ENCODE peak calls at places on chromosomes 11 and 22, in ten cellular contexts. Z is NCI-H526 treated with DMSO at 0.1 percent for 48 hours; N is astrocyte of the spinal cord; X is M059J; K is T-cell; I is fibroblast of the aortic adventitia; P is T-helper 1 cell; G is sciatic nerve; R is T-helper 9 cell; D is activated CD4-positive, CD25-positive, alpha-beta regulatory T cell. L is an unnamed sample.

GRCh38 chr11:92769125-92769524 is 200.3 kb upstream of the MTNR1B start:
- DNase-seq in Z (no peak), N (no peak), X (no peak), K (no peak), I (no peak), P (no peak), G (no peak), R (no peak), D (no peak), L (no peak)

GRCh38 chr11:122981388-122982264 is at the start of gene BSX:
- DNase-seq in Z (no peak), N (peak), X (peak), K (peak), I (peak), P (peak), G (no peak), R (peak), D (no peak), L (peak)

GRCh38 chr11:132874638-132875037 is 657.7 kb downstream of the OPCML start:
- DNase-seq in Z (no peak), N (peak), X (peak), K (no peak), I (no peak), P (no peak), G (no peak), R (no peak), D (no peak), L (no peak)

GRCh38 chr11:90223248-90223585 is 368 bp upstream of the CHORDC1 start:
- DNase-seq in Z (no peak), N (no peak), X (no peak), K (no peak), I (no peak), P (no peak), G (no peak), R (no peak), D (no peak), L (no peak)

GRCh38 chr22:26286091-26286780 is 117.0 kb downstream of the SEZ6L start:
- DNase-seq in Z (no peak), N (no peak), X (no peak), K (no peak), I (no peak), P (no peak), G (no peak), R (no peak), D (no peak), L (no peak)

GRCh38 chr11:61120865-61121831 is 18.9 kb downstream of the CD5 start:
- DNase-seq in Z (no peak), N (peak), X (peak), K (peak), I (peak), P (no peak), G (no peak), R (no peak), D (no peak), L (peak)

GRCh38 chr11:26953770-26954392 is 40.0 kb upstream of the FIBIN start:
- DNase-seq in Z (no peak), N (peak), X (no peak), K (no peak), I (peak), P (no peak), G (no peak), R (no peak), D (no peak), L (no peak)

GRCh38 chr11:69321877-69322350 is 28.0 kb downstream of the MYEOV start:
- DNase-seq in Z (no peak), N (peak), X (peak), K (no peak), I (peak), P (no peak), G (no peak), R (no peak), D (no peak), L (peak)

GRCh38 chr11:74221816-74222215 is 50.7 kb downstream of the PPME1 start:
- DNase-seq in Z (no peak), N (no peak), X (no peak), K (no peak), I (peak), P (no peak), G (no peak), R (no peak), D (no peak), L (no peak)

GRCh38 chr11:19200410-19201201 is 1.2 kb downstream of the CSRP3 start:
- DNase-seq in Z (no peak), N (peak), X (peak), K (no peak), I (peak), P (no peak), G (no peak), R (no peak), D (no peak), L (no peak)

GRCh38 chr22:41966607-41967240 is 2.5 kb upstream of the SEPTIN3 start:
- DNase-seq in Z (no peak), N (peak), X (peak), K (no peak), I (peak), P (no peak), G (no peak), R (no peak), D (no peak), L (no peak)

GRCh38 chr11:106091480-106092123 is 14.1 kb downstream of the AASDHPPT start:
- DNase-seq in Z (no peak), N (peak), X (peak), K (no peak), I (peak), P (no peak), G (no peak), R (no peak), D (no peak), L (no peak)

GRCh38 chr22:41446057-41446501 is 522 bp downstream of the TOB2 start:
- DNase-seq in Z (peak), N (no peak), X (peak), K (no peak), I (peak), P (no peak), G (peak), R (peak), D (no peak), L (peak)

GRCh38 chr22:29093501-29093921 is 20.7 kb downstream of the KREMEN1 start:
- DNase-seq in Z (no peak), N (peak), X (peak), K (no peak), I (peak), P (no peak), G (no peak), R (no peak), D (no peak), L (no peak)